ENCODE peak calls at places on chromosome 20, in four cellular contexts. Y is breast epithelium, D is psoas muscle, S is neural progenitor cell. W is an unnamed sample.

GRCh38 chr20:35001596-35002362 is 46.1 kb downstream of the MYH7B start:
- DNase-seq in Y (no peak), D (peak), S (peak), W (no peak)

GRCh38 chr20:23774081-23774480 is 23.3 kb upstream of the CST1 start:
- DNase-seq in Y (no peak), D (no peak), S (no peak), W (no peak)

GRCh38 chr20:32976746-32977145 is 27.5 kb downstream of the SUN5 start:
- DNase-seq in Y (no peak), D (no peak), S (no peak), W (no peak)

GRCh38 chr20:40390654-40391053 is 298.4 kb downstream of the MAFB start:
- DNase-seq in Y (no peak), D (no peak), S (no peak), W (peak)

GRCh38 chr20:34195355-34195754 is 45.9 kb upstream of the ASIP start:
- DNase-seq in Y (no peak), D (no peak), S (peak), W (no peak)

GRCh38 chr20:54028276-54029011 is 42.0 kb downstream of the BCAS1 start:
- DNase-seq in Y (no peak), D (no peak), S (no peak), W (no peak)

GRCh38 chr20:43691928-43692524 is 25.1 kb downstream of the MYBL2 start:
- DNase-seq in Y (no peak), D (no peak), S (peak), W (peak)

GRCh38 chr20:24694727-24695528 is 225.5 kb downstream of the SYNDIG1 start:
- DNase-seq in Y (peak), D (no peak), S (no peak), W (no peak)

GRCh38 chr20:9397928-9398327 is 116.5 kb upstream of the LAMP5 start:
- DNase-seq in Y (no peak), D (no peak), S (no peak), W (no peak)

GRCh38 chr20:31851240-31851955 is 6.0 kb upstream of the FOXS1 start:
- DNase-seq in Y (no peak), D (peak), S (no peak), W (no peak)

GRCh38 chr20:36311141-36311853 is 5.2 kb downstream of the DLGAP4 start:
- DNase-seq in Y (no peak), D (peak), S (no peak), W (no peak)

GRCh38 chr20:59672576-59672975 is 68.2 kb downstream of the PHACTR3 start:
- DNase-seq in Y (no peak), D (no peak), S (no peak), W (no peak)

GRCh38 chr20:34562643-34563042 is 4.1 kb downstream of the MAP1LC3A start:
- DNase-seq in Y (no peak), D (no peak), S (peak), W (no peak)

GRCh38 chr20:38881806-38882440 is 44.3 kb upstream of the FAM83D start:
- DNase-seq in Y (no peak), D (no peak), S (no peak), W (no peak)

GRCh38 chr20:20786428-20786827 is 74.0 kb upstream of the RALGAPA2 start:
- DNase-seq in Y (no peak), D (no peak), S (no peak), W (no peak)

GRCh38 chr20:22106308-22106938 is 401.0 kb downstream of the PAX1 start:
- DNase-seq in Y (no peak), D (no peak), S (peak), W (peak)

GRCh38 chr20:36506253-36506652 is 35.1 kb upstream of the MYL9 start:
- DNase-seq in Y (no peak), D (no peak), S (no peak), W (no peak)

GRCh38 chr20:19993937-19994667 is 23.1 kb upstream of the NAA20 start:
- DNase-seq in Y (no peak), D (no peak), S (no peak), W (peak)

GRCh38 chr20:33672426-33673114 is 1.7 kb downstream of the NECAB3 start:
- DNase-seq in Y (no peak), D (peak), S (no peak), W (no peak)

GRCh38 chr20:32457476-32457986 is 99.4 kb downstream of the ASXL1 start:
- DNase-seq in Y (no peak), D (peak), S (peak), W (peak)

GRCh38 chr20:32918296-32918695 is 59.6 kb downstream of the EFCAB8 start:
- DNase-seq in Y (no peak), D (peak), S (no peak), W (no peak)

GRCh38 chr20:31602779-31603441 is 2.2 kb upstream of the ID1 start:
- DNase-seq in Y (no peak), D (no peak), S (no peak), W (peak)

GRCh38 chr20:47051936-47052566 is 157.4 kb downstream of the EYA2 start:
- DNase-seq in Y (no peak), D (no peak), S (no peak), W (no peak)

GRCh38 chr20:58876437-58876836 is 23.9 kb downstream of the GNAS start:
- DNase-seq in Y (no peak), D (no peak), S (no peak), W (no peak)

GRCh38 chr20:33832113-33832853 is 21.1 kb downstream of the CHMP4B start:
- DNase-seq in Y (no peak), D (no peak), S (peak), W (no peak)

GRCh38 chr20:24206995-24207394 is 218.4 kb upstream of the GGTLC1 start:
- DNase-seq in Y (no peak), D (no peak), S (no peak), W (peak)

GRCh38 chr20:39878809-39879208 is 810.2 kb downstream of the MAFB start:
- DNase-seq in Y (no peak), D (no peak), S (no peak), W (peak)

GRCh38 chr20:10369723-10370090 is 64.3 kb downstream of the MKKS start:
- DNase-seq in Y (no peak), D (no peak), S (no peak), W (peak)

GRCh38 chr20:48769111-48769879 is 58.5 kb downstream of the PREX1 start:
- DNase-seq in Y (no peak), D (no peak), S (no peak), W (no peak)

GRCh38 chr20:59808729-59809381 is 124.6 kb downstream of the SYCP2 start:
- DNase-seq in Y (no peak), D (no peak), S (no peak), W (no peak)

GRCh38 chr20:60255866-60256265 is 297.6 kb downstream of the CDH26 start:
- DNase-seq in Y (no peak), D (no peak), S (no peak), W (no peak)

GRCh38 chr20:17227669-17228623 is 1.1 kb downstream of the PCSK2 start:
- DNase-seq in Y (no peak), D (no peak), S (peak), W (no peak)

GRCh38 chr20:36493801-36494114 is 47.6 kb upstream of the MYL9 start:
- DNase-seq in Y (peak), D (peak), S (peak), W (no peak)

GRCh38 chr20:60057866-60058807 is 99.9 kb downstream of the CDH26 start:
- DNase-seq in Y (no peak), D (peak), S (peak), W (peak)

DNA sequence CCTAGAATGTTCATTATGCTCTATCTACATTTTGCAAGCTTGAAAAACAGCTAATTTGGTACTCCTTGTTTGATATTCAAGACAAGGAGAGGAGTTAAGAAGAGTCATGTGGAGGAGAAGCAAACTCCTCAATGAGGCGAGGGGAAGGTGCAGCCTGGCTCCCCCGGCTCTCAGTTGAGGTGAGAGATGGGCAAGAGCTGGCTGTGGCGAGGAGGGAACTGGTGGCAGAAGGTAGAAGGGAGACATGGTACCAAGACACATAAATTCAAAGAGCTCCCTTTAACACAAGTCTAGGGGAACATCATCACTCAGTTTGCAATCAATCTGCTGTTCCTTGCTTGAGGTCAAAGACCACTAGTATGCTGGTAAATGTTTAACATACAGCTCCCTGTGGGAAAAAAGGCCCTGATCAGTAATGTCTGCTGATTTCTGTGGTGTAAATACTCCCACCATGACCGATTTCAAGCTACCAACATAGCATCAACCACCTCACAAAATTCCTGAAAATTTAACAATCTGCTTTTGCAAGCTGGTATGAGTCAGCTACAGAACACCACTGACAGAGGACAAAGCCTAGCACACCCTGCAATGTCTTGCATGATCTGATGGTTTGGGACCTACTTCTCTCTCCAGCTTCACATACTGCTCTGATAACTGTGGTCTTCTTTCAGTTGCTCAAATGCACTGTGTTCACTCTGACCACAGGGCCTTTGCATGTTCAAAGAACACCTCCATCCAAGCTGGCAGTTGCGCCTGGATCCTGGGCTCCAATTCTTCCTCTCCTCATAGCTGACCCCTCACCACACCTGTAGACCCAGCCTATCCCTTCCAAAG is 516.3 kb upstream of the CHD6 start:
- DNase-seq in Y (no peak), D (no peak), S (no peak), W (no peak)
- TF ChIP-seq CTCF in Y (no peak), D (no peak), S (no peak), W (no peak)

GRCh38 chr20:61965606-61966491 is 99.8 kb downstream of the TAF4 start:
- DNase-seq in Y (no peak), D (no peak), S (peak), W (no peak)
- TF ChIP-seq CTCF in Y (no peak), D (no peak), S (peak), W (no peak)

GRCh38 chr20:45963059-45964011 is 8.7 kb downstream of the ZNF335 start:
- DNase-seq in Y (no peak), D (peak), S (peak), W (peak)
- TF ChIP-seq CTCF in Y (peak), D (peak), S (peak), W (peak)

GRCh38 chr20:18722381-18722780 is 91.2 kb upstream of the SCP2D1 start:
- DNase-seq in Y (no peak), D (no peak), S (no peak), W (peak)

GRCh38 chr20:18721716-18722115 is 91.9 kb upstream of the SCP2D1 start:
- DNase-seq in Y (no peak), D (no peak), S (no peak), W (no peak)

GRCh38 chr20:18718129-18718528 is 95.5 kb upstream of the SCP2D1 start:
- DNase-seq in Y (no peak), D (no peak), S (no peak), W (no peak)

GRCh38 chr20:18717062-18717461 is 96.5 kb upstream of the SCP2D1 start:
- DNase-seq in Y (no peak), D (no peak), S (no peak), W (no peak)

DNA sequence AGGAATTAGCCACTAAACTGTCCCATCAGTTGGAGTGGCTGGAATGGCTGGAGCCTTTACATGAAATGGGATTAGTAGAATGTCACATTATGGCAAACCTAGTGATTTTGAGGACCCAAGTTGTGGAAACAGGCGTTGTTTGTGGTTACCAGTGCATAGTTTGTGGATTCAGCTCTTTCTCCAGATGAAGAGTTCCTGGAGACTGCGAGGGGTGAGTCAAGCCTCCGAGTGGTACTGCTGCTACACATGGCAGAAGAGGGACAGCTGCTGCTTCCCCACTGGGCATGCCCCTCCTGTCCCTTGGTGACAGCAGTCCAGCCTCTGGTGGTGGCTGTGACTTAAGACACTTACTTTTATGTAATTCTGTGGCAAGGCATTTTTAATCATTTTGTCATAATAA is 94.2 kb upstream of the SCP2D1 start:
- DNase-seq in Y (no peak), D (no peak), S (no peak), W (no peak)
- TF ChIP-seq CTCF in Y (no peak), D (no peak), S (no peak), W (no peak)

GRCh38 chr20:57582432-57583288 is 21.8 kb downstream of the PCK1 start:
- DNase-seq in Y (no peak), D (no peak), S (peak), W (peak)
- TF ChIP-seq CTCF in Y (no peak), D (peak), S (peak), W (peak)

DNA sequence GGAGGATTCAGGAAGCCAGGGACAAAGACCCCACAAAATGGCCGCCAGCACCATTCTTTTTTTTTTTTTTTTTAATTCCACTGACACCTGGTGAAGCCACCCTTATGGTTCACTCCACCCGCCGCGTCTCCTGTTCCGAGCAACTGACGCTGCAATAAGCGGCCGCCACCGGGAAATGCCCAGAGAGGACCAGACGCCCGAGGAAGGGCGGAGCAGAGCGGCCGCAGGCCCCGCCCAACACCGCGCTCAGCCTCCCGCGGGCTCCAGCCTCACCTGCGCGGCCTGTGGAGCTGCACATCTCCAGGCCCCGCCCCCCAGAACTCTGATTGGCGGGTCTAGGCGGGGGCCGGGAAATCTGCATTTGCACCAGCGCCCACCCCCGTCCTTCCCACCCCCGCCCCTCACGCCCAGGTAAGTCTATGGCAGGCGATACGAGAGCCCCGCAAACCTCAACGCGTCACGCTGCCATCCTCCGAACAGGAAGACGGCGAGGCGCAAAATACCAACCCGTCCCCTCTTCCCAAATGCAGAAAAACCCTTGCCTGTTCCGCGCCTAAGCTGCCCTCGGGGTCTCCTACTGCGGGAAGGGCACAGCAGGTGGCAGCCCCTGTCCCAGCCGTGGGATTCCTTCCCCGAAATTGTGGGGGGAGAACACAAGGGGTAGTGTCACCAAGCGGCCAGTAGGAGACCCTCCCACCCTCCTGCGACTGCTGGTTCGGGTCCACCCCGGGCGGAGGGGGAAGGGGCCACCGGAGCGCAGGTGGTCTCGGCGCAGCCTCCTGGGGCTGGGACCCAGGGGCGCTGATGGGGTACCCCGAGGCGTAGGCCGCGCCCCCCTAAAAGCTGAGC is 948 bp downstream of the ATP9A start:
- DNase-seq in Y (peak), D (peak), S (peak), W (peak)
- TF ChIP-seq CTCF in Y (peak), D (no peak), S (peak), W (peak)

GRCh38 chr20:62409935-62410741 is 3.1 kb upstream of the CABLES2 start:
- DNase-seq in Y (peak), D (peak), S (peak), W (no peak)
- TF ChIP-seq CTCF in Y (peak), D (peak), S (peak), W (peak)